ENCODE peak calls at places on chromosomes 12 and 14, in five cellular contexts. K is CD4-positive, alpha-beta memory T cell; P is sigmoid colon; A is CD4-positive, CD25-positive, alpha-beta regulatory T cell; Q is mesendoderm. L is an unnamed sample.

GRCh38 chr12:100200450-100201181 is at the start of gene ACTR6:
- DNase-seq in Q (peak; percentile 98), K (peak; percentile 98), A (peak; percentile 97), P (peak; percentile 96), L (peak; percentile 88)

GRCh38 chr14:63901434-63902085 is 48.8 kb downstream of the SYNE2 start:
- DNase-seq in A (no peak), Q (no peak), K (no peak), P (no peak), L (no peak)

GRCh38 chr12:12008931-12009611 is 61.7 kb upstream of the BCL2L14 start:
- DNase-seq in Q (peak; percentile 92), K (peak; percentile 56), P (no peak), A (peak; percentile 69), L (peak; percentile 83)

GRCh38 chr14:75981426-75981825 is 369 bp downstream of the TGFB3 start:
- DNase-seq in K (no peak), Q (peak; percentile 65), P (peak; percentile 68), A (peak; percentile 52), L (peak; percentile 76)

GRCh38 chr14:101836131-101836530 is 74.6 kb downstream of the PPP2R5C start:
- DNase-seq in A (no peak), P (peak; percentile 69), Q (no peak), K (no peak), L (no peak)

GRCh38 chr14:93114068-93114710 is 1.5 kb downstream of the ITPK1 start:
- DNase-seq in P (no peak), Q (peak; percentile 27), K (no peak), A (no peak), L (peak; percentile 64)

GRCh38 chr14:76848879-76849278 is 22.7 kb downstream of the LRRC74A start:
- DNase-seq in K (no peak), Q (peak; percentile 50), P (no peak), A (no peak), L (peak; percentile 58)

GRCh38 chr14:77502109-77502782 is 3.6 kb upstream of the ISM2 start:
- DNase-seq in A (no peak), K (no peak), P (no peak), Q (no peak), L (no peak)

GRCh38 chr12:105427883-105428282 is 97.4 kb downstream of the C12orf75 start:
- DNase-seq in Q (peak; percentile 30), A (peak; percentile 25), K (no peak), P (no peak), L (peak; percentile 33)

DNA sequence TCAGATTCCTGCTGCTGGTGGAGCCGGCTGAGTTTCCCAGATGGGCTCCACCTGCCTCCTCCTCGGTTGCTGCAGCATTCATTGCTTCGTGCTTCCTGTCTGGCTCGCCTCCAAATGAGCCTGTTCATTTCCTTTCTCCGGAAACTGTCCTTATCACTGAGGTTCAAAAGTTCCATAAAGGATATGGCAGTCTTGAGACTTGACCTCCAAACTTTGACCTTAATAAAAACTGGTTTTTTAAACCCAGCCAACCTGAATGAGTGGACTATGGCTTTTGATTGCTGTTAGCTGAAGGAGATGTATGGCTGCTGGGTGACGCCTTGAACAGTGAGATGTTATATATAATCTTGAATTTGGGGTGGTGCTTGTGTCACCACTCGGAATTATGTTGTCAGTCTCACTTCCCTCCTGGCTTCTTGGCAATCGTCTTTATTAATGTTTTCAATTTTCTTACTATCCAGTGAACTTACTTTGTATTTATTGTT is 62.7 kb downstream of the RASSF3 start:
- DNase-seq in K (no peak), P (peak; percentile 73), A (no peak), Q (no peak), L (no peak)
- H3K4me3 ChIP-seq in K (peak overlapping the region; percentile 36), P (no peak overlapping the region), A (peak overlapping the region; percentile 38), Q (no peak overlapping the region), L (no peak overlapping the region)

GRCh38 chr12:54041097-54041690 is 8.3 kb downstream of the HOXC5 start:
- DNase-seq in Q (no peak), K (no peak), P (no peak), A (no peak), L (no peak)
- H3K27me3 ChIP-seq in Q (peaks cover 88% of the 10 kb centered on the region), K (peaks cover 53% of the 10 kb centered on the region), P (peaks cover 20% of the 10 kb centered on the region), A (peaks cover 41% of the 10 kb centered on the region), L (peaks cover 100% of the 10 kb centered on the region)

GRCh38 chr14:31096255-31096654 is 70.1 kb upstream of the STRN3 start:
- DNase-seq in Q (no peak), A (no peak), P (no peak), K (no peak), L (no peak)

GRCh38 chr14:31092160-31092708 is 66.1 kb upstream of the STRN3 start:
- DNase-seq in P (no peak), Q (no peak), K (no peak), A (no peak), L (no peak)

GRCh38 chr14:31090872-31091764 is 64.9 kb upstream of the STRN3 start:
- DNase-seq in Q (no peak), P (peak; percentile 72), K (no peak), A (no peak), L (no peak)

DNA sequence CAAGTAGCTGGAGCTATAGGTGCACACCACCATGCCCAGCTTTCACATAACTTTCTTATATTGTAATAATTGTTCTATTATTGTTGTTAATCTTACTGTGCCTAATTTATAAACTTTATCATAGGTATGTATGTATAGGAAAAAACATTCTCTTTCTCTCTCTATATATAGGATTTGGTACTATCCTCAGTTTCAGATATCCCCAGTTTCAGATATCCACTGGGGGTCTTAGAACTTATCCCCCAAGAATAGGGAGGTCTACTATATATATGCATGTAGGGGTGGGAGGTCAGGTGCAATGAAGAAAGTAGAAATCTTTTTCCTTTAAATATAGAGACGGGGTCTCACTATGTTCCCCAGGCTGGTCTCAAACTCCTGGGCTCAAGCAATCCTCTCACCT is 70.9 kb upstream of the STRN3 start:
- DNase-seq in A (no peak), K (no peak), Q (no peak), P (no peak), L (no peak)
- H3K36me3 ChIP-seq in A (peaks cover 35% of the 10 kb centered on the region), K (peaks cover 17% of the 10 kb centered on the region), Q (peaks cover 6% of the 10 kb centered on the region), P (peaks cover 32% of the 10 kb centered on the region), L (peaks cover 9% of the 10 kb centered on the region)

DNA sequence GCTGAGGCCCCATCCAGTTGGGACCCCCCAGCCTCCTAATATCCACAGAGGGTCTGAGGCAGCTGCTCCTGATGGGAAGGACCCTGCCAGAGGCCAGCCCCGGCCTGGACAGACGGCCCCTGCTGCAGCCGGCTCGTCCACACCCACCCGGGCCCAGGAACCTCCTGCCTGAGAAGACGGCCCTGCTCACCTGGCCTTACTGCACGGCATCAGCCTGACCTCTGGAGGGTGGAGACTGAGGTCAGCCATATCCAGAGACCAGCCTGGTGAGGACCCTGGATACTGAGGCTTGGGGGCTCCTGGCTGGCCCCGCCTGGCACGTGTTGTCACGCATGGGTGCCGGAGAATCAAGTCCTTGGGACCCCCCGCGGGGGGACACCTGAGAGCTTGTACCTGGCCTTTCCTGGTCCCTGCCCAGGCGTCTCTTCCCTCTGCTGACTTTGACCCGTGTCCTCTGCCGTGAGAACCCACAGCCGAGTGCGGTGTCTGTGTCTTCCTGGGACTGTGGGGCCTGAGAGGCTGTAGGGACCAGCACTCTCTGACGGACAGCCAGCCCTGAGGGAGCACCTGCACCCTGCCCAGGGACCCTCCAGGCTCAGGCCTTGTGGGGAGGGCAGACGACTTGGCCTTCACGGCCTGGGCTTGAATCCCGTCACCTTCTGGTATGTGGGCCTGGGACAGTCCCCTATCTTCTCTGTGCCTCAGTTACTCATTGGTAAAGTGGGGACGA is 57.3 kb downstream of the NOC4L start:
- DNase-seq in K (no peak), A (no peak), P (no peak), Q (no peak), L (peak; percentile 46)
- H3K4me3 ChIP-seq in K (no peak overlapping the region), A (no peak overlapping the region), P (no peak overlapping the region), Q (no peak overlapping the region), L (no peak overlapping the region)

GRCh38 chr12:53820907-53821306 is 69.1 kb upstream of the CISTR start:
- DNase-seq in Q (no peak), P (no peak), K (no peak), A (no peak), L (no peak)
- H3K27me3 ChIP-seq in Q (no peaks in the 10 kb centered on the region), P (no peaks in the 10 kb centered on the region), K (peaks cover 33% of the 10 kb centered on the region), A (peaks cover 52% of the 10 kb centered on the region), L (no peaks in the 10 kb centered on the region)

GRCh38 chr14:52781629-52782028 is 9.8 kb downstream of the GNPNAT1 start:
- DNase-seq in Q (no peak), A (no peak), P (no peak), K (no peak), L (no peak)

GRCh38 chr14:52783211-52783610 is 8.2 kb downstream of the GNPNAT1 start:
- DNase-seq in A (no peak), P (no peak), Q (no peak), K (no peak), L (no peak)

GRCh38 chr14:52776816-52777215 is 14.6 kb downstream of the GNPNAT1 start:
- DNase-seq in P (no peak), A (no peak), K (no peak), Q (peak; percentile 12), L (no peak)

GRCh38 chr14:52778702-52779101 is 12.7 kb downstream of the GNPNAT1 start:
- DNase-seq in A (no peak), P (no peak), Q (no peak), K (no peak), L (no peak)

DNA sequence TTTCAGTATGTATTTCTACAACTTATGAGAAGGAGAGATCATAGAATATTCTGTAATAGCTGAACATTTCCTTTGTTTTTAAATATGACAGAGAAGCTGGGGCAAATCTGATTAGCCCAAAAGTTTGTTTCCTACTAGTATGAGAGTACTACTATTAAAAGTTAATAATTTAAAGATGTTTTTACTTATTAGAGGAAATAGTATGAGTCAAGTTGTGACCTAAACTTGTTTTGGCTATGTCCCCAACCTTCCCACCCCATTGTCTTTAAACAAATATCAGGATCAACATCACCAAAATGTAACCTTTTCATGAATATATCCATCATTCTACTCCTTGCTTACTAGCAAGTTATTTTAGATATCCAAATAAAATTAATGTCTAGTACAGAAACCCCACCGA is 10.5 kb downstream of the GNPNAT1 start:
- DNase-seq in Q (no peak), K (no peak), P (no peak), A (no peak), L (no peak)
- H3K36me3 ChIP-seq in Q (peaks cover 2% of the 10 kb centered on the region), K (no peaks in the 10 kb centered on the region), P (no peaks in the 10 kb centered on the region), A (peaks cover 26% of the 10 kb centered on the region), L (peaks cover 6% of the 10 kb centered on the region)

DNA sequence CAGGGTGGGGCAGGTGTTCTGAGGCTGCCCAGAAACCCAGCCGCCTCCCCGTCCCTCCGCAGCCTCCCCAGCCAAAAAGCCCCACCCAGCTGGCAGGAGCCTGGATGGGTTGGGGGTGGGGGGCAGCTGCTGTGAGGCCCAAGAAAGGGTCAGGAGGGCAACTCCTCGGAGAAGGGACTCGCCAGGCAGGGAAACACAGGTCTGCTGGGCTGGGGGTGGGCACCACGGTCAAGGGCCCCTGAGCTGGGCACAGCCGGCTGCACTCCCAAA is 11.1 kb downstream of the AHNAK2 start:
- DNase-seq in K (no peak), A (no peak), Q (no peak), P (no peak), L (no peak)
- H3K4me3 ChIP-seq in K (no peak overlapping the region), A (no peak overlapping the region), Q (no peak overlapping the region), P (peak overlapping the region; percentile 57), L (no peak overlapping the region)

L was measured in H7.